ENCODE peak calls at places on chromosomes 13 and 19, in seven cellular contexts. Q is mesendoderm, H is GM23338, I is esophagus muscularis mucosa, W is endothelial cell of umbilical vein, J is tibial nerve, O is upper lobe of right lung. N is an unnamed sample.
A peak's percentile ranks its signal among the peaks of the same experiment; 100 is the strongest.

GRCh38 chr13:98451676-98452105 is 125.2 kb downstream of the STK24 start:
- DNase-seq in I (no peak), Q (no peak), O (peak; percentile 56), J (peak; percentile 48), H (no peak), W (no peak), N (peak; percentile 84)

GRCh38 chr13:31697290-31697689 is 42.0 kb upstream of the RXFP2 start:
- DNase-seq in W (peak; percentile 12), O (no peak), J (no peak), I (no peak), Q (peak; percentile 2), H (no peak), N (no peak)

GRCh38 chr13:89541091-89542030 is 1806.1 kb upstream of the MIR17HG start:
- DNase-seq in Q (no peak), J (no peak), H (no peak), W (no peak), I (no peak), O (peak; percentile 23), N (no peak)

GRCh38 chr19:7637374-7638256 is 705 bp downstream of the STXBP2 start:
- DNase-seq in O (peak; percentile 88), I (no peak), H (no peak), J (no peak), Q (no peak), W (peak; percentile 22), N (no peak)

GRCh38 chr19:8367327-8368001 is 3.5 kb downstream of the ANGPTL4 start:
- DNase-seq in I (no peak), Q (peak; percentile 85), W (peak; percentile 96), H (peak; percentile 84), J (peak; percentile 80), O (peak; percentile 87), N (peak; percentile 92)

GRCh38 chr13:45132384-45133064 is 12.2 kb downstream of the GTF2F2 start:
- DNase-seq in W (no peak), J (no peak), H (no peak), Q (no peak), I (no peak), O (no peak), N (no peak)

GRCh38 chr13:98503175-98504028 is 73.5 kb downstream of the STK24 start:
- DNase-seq in I (no peak), O (peak; percentile 33), W (no peak), J (no peak), Q (no peak), H (no peak), N (no peak)

GRCh38 chr19:18507021-18507726 is 14.7 kb downstream of the ELL start:
- DNase-seq in J (no peak), I (no peak), W (peak; percentile 27), H (no peak), O (no peak), Q (no peak), N (no peak)

GRCh38 chr19:40962460-40962961 is 28.6 kb upstream of the CYP2B6 start:
- DNase-seq in H (no peak), J (no peak), Q (no peak), I (no peak), W (no peak), O (no peak), N (peak; percentile 38)

GRCh38 chr19:29873024-29873800 is 61.4 kb downstream of the CCNE1 start:
- DNase-seq in I (no peak), O (peak; percentile 75), H (peak; percentile 81), Q (peak; percentile 57), W (no peak), J (peak; percentile 9), N (no peak)

GRCh38 chr19:28694812-28695211 is 518.1 kb downstream of the UQCRFS1 start:
- DNase-seq in J (no peak), W (no peak), I (no peak), H (no peak), Q (peak; percentile 82), O (no peak), N (no peak)

GRCh38 chr19:55419624-55420236 is 12.1 kb upstream of the UBE2S start:
- DNase-seq in J (no peak), I (no peak), O (no peak), H (no peak), Q (no peak), W (no peak), N (no peak)

GRCh38 chr13:112103971-112104872 is 37.3 kb downstream of the SOX1 start:
- DNase-seq in O (no peak), J (no peak), I (peak; percentile 80), Q (peak; percentile 72), W (no peak), H (peak; percentile 86), N (no peak)

GRCh38 chr13:52118595-52118994 is 10.3 kb downstream of the NEK5 start:
- DNase-seq in Q (peak; percentile 19), I (no peak), W (no peak), O (no peak), H (no peak), J (no peak), N (no peak)

GRCh38 chr13:57624565-57625435 is 6.7 kb upstream of the PCDH17 start:
- DNase-seq in J (peak; percentile 61), O (no peak), H (peak; percentile 90), W (peak; percentile 71), I (no peak), Q (peak; percentile 86), N (peak; percentile 33)

GRCh38 chr19:40650749-40651305 is 39.6 kb downstream of the NUMBL start:
- DNase-seq in W (no peak), J (peak; percentile 70), Q (no peak), O (no peak), H (no peak), I (no peak), N (no peak)

GRCh38 chr13:52395704-52396103 is 10.3 kb downstream of the THSD1 start:
- DNase-seq in O (no peak), I (no peak), J (no peak), Q (no peak), H (no peak), W (no peak), N (no peak)

GRCh38 chr19:7806234-7806633 is 23.8 kb upstream of the EVI5L start:
- DNase-seq in J (no peak), H (no peak), O (no peak), W (no peak), Q (no peak), I (no peak), N (no peak)

GRCh38 chr19:11174336-11174735 is 18.8 kb upstream of the SPC24 start:
- DNase-seq in J (no peak), O (no peak), H (no peak), Q (no peak), I (no peak), W (no peak), N (no peak)

GRCh38 chr19:18735324-18735723 is 51.8 kb downstream of the CRTC1 start:
- DNase-seq in H (no peak), I (no peak), Q (no peak), J (no peak), W (no peak), O (no peak), N (no peak)

GRCh38 chr19:9836021-9836420 is 903 bp downstream of the PIN1 start:
- DNase-seq in Q (no peak), O (no peak), W (no peak), J (no peak), I (no peak), H (no peak), N (peak; percentile 40)

GRCh38 chr19:48182434-48182833 is 12.0 kb downstream of the ZSWIM9 start:
- DNase-seq in O (no peak), I (no peak), H (peak; percentile 59), J (no peak), Q (no peak), W (no peak), N (no peak)

GRCh38 chr19:3059653-3060052 is 2.6 kb downstream of the TLE5 start:
- DNase-seq in I (no peak), O (no peak), Q (no peak), J (no peak), W (no peak), H (no peak), N (no peak)
- H3K27ac ChIP-seq in I (peak overlapping the region; percentile 99), O (no peak overlapping the region), Q (no peak overlapping the region), J (no peak overlapping the region), W (no peak overlapping the region), H (no peak overlapping the region), N (no peak overlapping the region)

GRCh38 chr19:45766919-45767346 is 2.1 kb downstream of the SIX5 start:
- DNase-seq in O (no peak), I (no peak), W (no peak), J (no peak), Q (no peak), H (no peak), N (no peak)

GRCh38 chr19:45765365-45766292 is 3.4 kb downstream of the SIX5 start:
- DNase-seq in J (no peak), I (no peak), Q (no peak), W (no peak), O (no peak), H (no peak), N (no peak)

GRCh38 chr19:45764947-45765346 is 4.1 kb downstream of the SIX5 start:
- DNase-seq in H (peak; percentile 50), J (no peak), O (no peak), I (no peak), Q (peak; percentile 59), W (no peak), N (no peak)

GRCh38 chr19:45767410-45767880 is 1.6 kb downstream of the SIX5 start:
- DNase-seq in J (peak; percentile 82), Q (peak; percentile 66), O (peak; percentile 87), H (peak; percentile 79), W (peak; percentile 70), I (no peak), N (peak; percentile 79)

DNA sequence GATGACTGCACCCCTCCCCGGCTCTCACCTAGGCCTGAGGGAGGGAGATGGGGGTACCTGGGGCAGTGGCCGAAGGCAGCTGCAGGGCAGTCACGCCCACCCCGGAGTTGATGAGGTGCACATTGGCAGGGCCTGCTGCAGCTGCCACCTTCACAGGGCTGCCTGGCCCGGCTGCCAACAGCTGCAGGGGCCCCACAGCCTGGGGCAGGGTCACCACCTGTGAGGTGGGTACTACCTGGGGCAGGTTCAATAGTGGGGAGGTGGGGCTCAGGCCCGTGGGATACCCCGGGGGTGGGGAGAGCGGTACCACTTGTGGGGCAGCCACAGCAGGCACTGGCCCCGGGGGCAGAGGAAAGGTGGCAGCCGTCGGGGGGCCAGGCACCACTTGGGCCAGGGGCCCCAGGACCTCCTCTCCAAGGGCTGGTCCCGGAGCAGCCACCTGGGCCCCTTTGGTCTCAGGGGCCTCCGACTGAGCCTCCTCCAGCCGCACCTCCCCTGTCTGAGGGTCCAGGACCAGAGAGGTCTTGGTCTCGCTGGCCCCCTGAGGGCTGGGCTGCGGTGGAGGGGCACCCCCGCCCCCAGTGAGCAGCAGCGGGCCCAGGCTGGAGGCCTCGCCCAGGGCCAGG is 2.6 kb downstream of the SIX5 start:
- DNase-seq in H (no peak), Q (no peak), J (no peak), W (no peak), O (no peak), I (no peak), N (no peak)
- H3K4me3 ChIP-seq in H (peak overlapping the region; percentile 83), Q (no peak overlapping the region), J (peak overlapping the region; percentile 77), W (peak overlapping the region; percentile 82), O (peak overlapping the region; percentile 69), I (peak overlapping the region; percentile 91), N (peak overlapping the region; percentile 79)

DNA sequence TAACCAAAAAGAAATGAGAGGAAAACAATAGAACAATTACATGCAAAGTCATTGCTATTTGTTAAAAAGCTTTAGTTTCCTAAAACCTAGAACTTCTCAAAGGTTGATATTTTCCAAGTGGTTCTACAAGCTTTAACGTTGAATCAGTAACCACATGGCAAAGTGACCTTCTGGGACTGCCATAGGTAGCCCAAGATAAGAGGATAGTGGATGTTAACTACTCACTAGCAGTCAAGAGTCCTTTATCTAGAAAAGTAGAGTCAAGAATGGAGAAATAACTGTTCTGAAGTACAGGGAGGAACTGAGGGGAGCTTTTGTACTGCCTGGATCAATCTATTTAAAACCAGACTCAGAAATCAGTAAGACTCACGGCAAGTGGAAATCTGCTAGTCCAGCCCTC is 9.9 kb upstream of the SLC46A3 start:
- DNase-seq in H (no peak), W (no peak), J (no peak), I (no peak), Q (no peak), O (no peak), N (no peak)
- H3K27ac ChIP-seq in H (no peak overlapping the region), W (no peak overlapping the region), J (no peak overlapping the region), I (no peak overlapping the region), Q (no peak overlapping the region), O (no peak overlapping the region), N (no peak overlapping the region)

GRCh38 chr13:60214213-60215079 is 50.7 kb upstream of the DIAPH3 start:
- DNase-seq in H (no peak), Q (no peak), W (no peak), I (no peak), O (no peak), J (no peak), N (no peak)
- H3K4me3 ChIP-seq in H (no peak overlapping the region), Q (no peak overlapping the region), W (no peak overlapping the region), I (no peak overlapping the region), O (no peak overlapping the region), J (no peak overlapping the region), N (no peak overlapping the region)

N was measured in brain microvascular endothelial cell.